ENCODE peak calls at places on chromosomes 6 and 20, in four cellular contexts. G is uterus, S is breast epithelium, B is adrenal gland. F is an unnamed sample.

GRCh38 chr6:120608826-120609225 is 725.5 kb downstream of the TBC1D32 start:
- DNase-seq in G (no peak), B (no peak), S (no peak), F (no peak)

GRCh38 chr20:43844778-43845614 is 69.7 kb upstream of the TOX2 start:
- DNase-seq in S (no peak), B (no peak), G (no peak), F (no peak)

GRCh38 chr6:69861986-69862385 is 4.4 kb upstream of the COL19A1 start:
- DNase-seq in B (no peak), G (no peak), S (no peak), F (no peak)

GRCh38 chr20:6709865-6710595 is 57.5 kb upstream of the BMP2 start:
- DNase-seq in B (no peak), G (no peak), S (no peak), F (no peak)

GRCh38 chr20:47878601-47879004 is 93.3 kb upstream of the SULF2 start:
- DNase-seq in B (no peak), G (no peak), S (no peak), F (no peak)

GRCh38 chr6:16966821-16967817 is 134.7 kb upstream of the STMND1 start:
- DNase-seq in S (no peak), B (peak; percentile 62), G (no peak), F (no peak)

GRCh38 chr6:168060521-168060931 is 18.5 kb downstream of the FRMD1 start:
- DNase-seq in S (no peak), B (no peak), G (peak; percentile 32), F (peak; percentile 15)

GRCh38 chr6:168221000-168221399 is 98.6 kb downstream of the DACT2 start:
- DNase-seq in G (no peak), B (no peak), S (no peak), F (no peak)

GRCh38 chr6:34319471-34319885 is 70.7 kb upstream of the SMIM29 start:
- DNase-seq in B (no peak), G (no peak), S (no peak), F (no peak)

GRCh38 chr20:12528591-12529041 is 480.2 kb upstream of the SPTLC3 start:
- DNase-seq in B (no peak), S (no peak), G (no peak), F (no peak)

GRCh38 chr20:46677608-46678007 is 11.6 kb downstream of the TP53RK start:
- DNase-seq in S (no peak), B (no peak), G (no peak), F (no peak)

GRCh38 chr20:20463933-20464374 is 96.0 kb downstream of the INSM1 start:
- DNase-seq in S (no peak), G (no peak), B (no peak), F (no peak)

GRCh38 chr6:33721529-33721928 is 10.0 kb upstream of the UQCC2 start:
- DNase-seq in S (no peak), B (no peak), G (no peak), F (no peak)

GRCh38 chr6:133187657-133188453 is 53.3 kb upstream of the EYA4 start:
- DNase-seq in B (no peak), G (no peak), S (no peak), F (no peak)

GRCh38 chr6:125325586-125325985 is 23.8 kb upstream of the HDDC2 start:
- DNase-seq in S (no peak), G (no peak), B (no peak), F (no peak)

GRCh38 chr20:50678213-50678898 is 13.0 kb downstream of the RIPOR3 start:
- DNase-seq in G (no peak), B (no peak), S (no peak), F (peak; percentile 41)

GRCh38 chr20:62238569-62239277 is 402 bp downstream of the OSBPL2 start:
- DNase-seq in B (no peak), S (no peak), G (no peak), F (peak; percentile 32)
- TF ChIP-seq POLR2A in B (no peak), S (no peak), G (no peak), F (no peak)

GRCh38 chr6:41786451-41787218 is 859 bp upstream of the TOMM6 start:
- DNase-seq in B (peak; percentile 91), G (peak; percentile 83), S (peak; percentile 88), F (peak; percentile 88)
- TF ChIP-seq POLR2A in B (peak; percentile 60), G (peak; percentile 37), S (no peak), F (no peak)

GRCh38 chr6:37679539-37680476 is 17.9 kb downstream of the MDGA1 start:
- DNase-seq in G (no peak), B (no peak), S (no peak), F (no peak)
- TF ChIP-seq POLR2A in G (no peak), B (no peak), S (no peak), F (no peak)

GRCh38 chr20:10288954-10289646 is 70.5 kb downstream of the SNAP25 start:
- DNase-seq in S (no peak), G (no peak), B (no peak), F (no peak)

GRCh38 chr20:10286356-10286755 is 67.7 kb downstream of the SNAP25 start:
- DNase-seq in G (no peak), B (no peak), S (no peak), F (no peak)

GRCh38 chr20:10291564-10292240 is 73.1 kb downstream of the SNAP25 start:
- DNase-seq in G (no peak), S (no peak), B (no peak), F (no peak)

GRCh38 chr20:10282930-10283556 is 64.4 kb downstream of the SNAP25 start:
- DNase-seq in G (no peak), S (no peak), B (no peak), F (no peak)

DNA sequence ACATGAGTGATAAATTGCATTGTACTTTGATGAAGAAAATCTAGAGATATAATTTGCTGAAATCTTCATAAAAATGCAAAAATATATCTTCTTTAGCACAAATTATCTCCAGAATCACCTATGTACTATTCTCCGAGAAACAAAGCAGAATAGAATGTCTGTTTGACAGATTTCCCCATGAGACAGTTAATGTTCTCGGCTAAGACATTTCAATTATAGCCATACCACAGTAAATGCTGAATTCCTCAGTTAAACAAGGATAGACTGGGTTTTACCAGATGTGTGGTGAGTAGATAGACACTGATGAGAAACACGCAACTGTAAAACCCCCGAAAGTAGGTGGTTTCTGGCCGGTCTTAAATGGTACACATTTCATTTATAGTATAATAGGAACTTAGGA is 69.8 kb downstream of the SNAP25 start:
- DNase-seq in B (no peak), S (no peak), G (no peak), F (no peak)
- TF ChIP-seq POLR2A in B (no peak), S (no peak), G (no peak), F (no peak)

GRCh38 chr6:8063762-8064637 is at the start of gene BLOC1S5:
- DNase-seq in S (peak; percentile 93), B (peak; percentile 95), G (peak; percentile 97), F (peak; percentile 98)
- TF ChIP-seq POLR2A in S (peak; percentile 52), B (peak; percentile 67), G (peak; percentile 70), F (peak; percentile 78)

GRCh38 chr6:170439366-170440351 is 113.4 kb downstream of the PSMB1 start:
- DNase-seq in S (no peak), B (no peak), G (no peak), F (no peak)

GRCh38 chr6:170437719-170438401 is 115.2 kb downstream of the PSMB1 start:
- DNase-seq in G (no peak), S (no peak), B (no peak), F (no peak)

GRCh38 chr6:170438861-170439260 is 114.2 kb downstream of the PSMB1 start:
- DNase-seq in B (no peak), S (no peak), G (no peak), F (no peak)

GRCh38 chr6:170440437-170440836 is 112.7 kb downstream of the PSMB1 start:
- DNase-seq in S (no peak), G (no peak), B (no peak), F (no peak)

GRCh38 chr6:170438402-170438753 is 114.7 kb downstream of the PSMB1 start:
- DNase-seq in G (peak; percentile 91), B (peak; percentile 67), S (no peak), F (peak; percentile 24)
- TF ChIP-seq POLR2A in G (no peak), B (no peak), S (no peak), F (no peak)

GRCh38 chr6:28218312-28219248 is 6.5 kb upstream of the ZSCAN9 start:
- DNase-seq in G (peak; percentile 51), B (peak; percentile 78), S (peak; percentile 73), F (peak; percentile 86)
- TF ChIP-seq POLR2A in G (no peak), B (no peak), S (no peak), F (peak; percentile 50)

F was measured in erythroblast.